ENCODE peak calls at places on chromosomes 3 and 15, in four cellular contexts. H is effector memory CD4-positive, alpha-beta T cell; O is upper lobe of left lung; T is adrenal gland. K is an unnamed sample. For H3K9me3 and H3K27me3, the result is how much of the 10 kb centered on the place peaks cover.

GRCh38 chr3:156098437-156099035 is 21.8 kb upstream of the KCNAB1 start:
- DNase-seq in T (no peak), H (no peak), O (no peak), K (no peak)

GRCh38 chr3:158491968-158492367 is 79.0 kb upstream of the MLF1 start:
- DNase-seq in T (no peak), H (no peak), O (no peak), K (no peak)

GRCh38 chr15:40368701-40369473 is 10.9 kb downstream of the DISP2 start:
- DNase-seq in T (no peak), H (no peak), O (peak), K (no peak)

GRCh38 chr3:136752046-136752326 is 192 bp downstream of the STAG1 start:
- DNase-seq in O (peak), T (no peak), H (no peak), K (no peak)

GRCh38 chr3:110815008-110815583 is 256.5 kb upstream of the NECTIN3 start:
- DNase-seq in O (no peak), T (no peak), H (no peak), K (no peak)

GRCh38 chr3:43455233-43455632 is 166.6 kb downstream of the ANO10 start:
- DNase-seq in T (peak), O (no peak), H (no peak), K (no peak)

GRCh38 chr15:62125763-62126162 is 39.3 kb downstream of the C2CD4B start:
- DNase-seq in H (no peak), O (no peak), T (no peak), K (no peak)

GRCh38 chr15:84749111-84749991 is 959 bp downstream of the ZNF592 start:
- DNase-seq in T (peak), O (no peak), H (peak), K (peak)

GRCh38 chr3:14319654-14320182 is 82.7 kb upstream of the SLC6A6 start:
- DNase-seq in T (peak), H (no peak), O (no peak), K (no peak)

GRCh38 chr15:81940467-81941451 is 105.1 kb downstream of the MEX3B start:
- DNase-seq in T (no peak), O (no peak), H (no peak), K (no peak)

GRCh38 chr15:37107071-37107753 is 6.9 kb upstream of the MEIS2 start:
- DNase-seq in H (no peak), O (peak), T (peak), K (no peak)

GRCh38 chr3:103440539-103441113 is 1005.8 kb downstream of the ZPLD1 start:
- DNase-seq in H (no peak), O (no peak), T (no peak), K (no peak)

GRCh38 chr3:50242778-50243551 is 7.0 kb downstream of the GNAI2 start:
- DNase-seq in T (peak), O (no peak), H (no peak), K (peak)

GRCh38 chr3:121817753-121818152 is 17.1 kb downstream of the IQCB1 start:
- DNase-seq in H (no peak), T (no peak), O (no peak), K (no peak)

GRCh38 chr3:184761120-184761841 is 49.4 kb upstream of the MAGEF1 start:
- DNase-seq in T (no peak), O (no peak), H (no peak), K (no peak)

GRCh38 chr15:80660114-80660513 is 35.0 kb upstream of the ABHD17C start:
- DNase-seq in H (no peak), T (peak), O (no peak), K (no peak)

GRCh38 chr3:190517696-190518095 is 3.8 kb downstream of the IL1RAP start:
- DNase-seq in H (no peak), O (no peak), T (no peak), K (no peak)

GRCh38 chr3:187798126-187798525 is 52.9 kb upstream of the BCL6 start:
- DNase-seq in O (no peak), T (no peak), H (no peak), K (no peak)

GRCh38 chr15:67510597-67511225 is 10.2 kb upstream of the C15orf61 start:
- DNase-seq in H (no peak), T (no peak), O (no peak), K (no peak)

GRCh38 chr15:87850916-87851315 is 405.6 kb downstream of the NTRK3 start:
- DNase-seq in H (no peak), T (no peak), O (no peak), K (no peak)

GRCh38 chr15:93047621-93048425 is 41.2 kb downstream of the RGMA start:
- DNase-seq in O (peak), T (no peak), H (peak), K (no peak)

GRCh38 chr3:140859592-140860336 is 81.9 kb upstream of the SLC25A36 start:
- DNase-seq in O (no peak), H (no peak), T (no peak), K (no peak)

GRCh38 chr15:59401810-59402569 is 29.3 kb upstream of the MYO1E start:
- DNase-seq in O (no peak), T (no peak), H (no peak), K (no peak)

GRCh38 chr3:45958333-45958791 is 15.1 kb downstream of the CXCR6 start:
- DNase-seq in T (no peak), O (peak), H (no peak), K (no peak)

GRCh38 chr3:194936659-194937058 is 251.0 kb downstream of the FAM43A start:
- DNase-seq in T (no peak), O (no peak), H (no peak), K (no peak)

DNA sequence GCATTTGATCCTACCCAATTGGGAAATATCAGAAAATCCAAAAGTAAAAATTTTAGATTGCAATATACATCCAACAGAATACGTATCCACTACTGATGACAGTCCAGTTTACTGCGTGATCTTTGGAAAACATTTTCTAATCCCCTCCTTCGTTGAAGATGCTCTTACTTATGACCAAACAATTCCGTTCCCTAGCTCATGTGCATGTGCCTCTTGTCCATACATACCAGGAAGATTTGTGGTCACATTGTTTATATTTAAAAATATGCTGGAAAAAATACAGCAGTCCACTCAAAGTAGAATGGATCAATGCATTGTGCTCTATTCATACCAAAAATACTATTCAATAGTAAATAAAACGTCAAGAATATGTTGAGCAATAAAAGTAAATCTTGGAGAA is 135.3 kb downstream of the CHL1 start:
- DNase-seq in T (no peak), O (no peak), H (no peak), K (no peak)
- H3K9me3 ChIP-seq in T (under half), O (under half), H (under half), K (under half)

GRCh38 chr3:13200465-13200864 is 127.2 kb upstream of the IQSEC1 start:
- DNase-seq in T (no peak), O (no peak), H (no peak), K (no peak)

GRCh38 chr3:13198480-13198879 is 125.3 kb upstream of the IQSEC1 start:
- DNase-seq in H (no peak), O (no peak), T (no peak), K (no peak)

GRCh38 chr3:13197795-13198194 is 124.6 kb upstream of the IQSEC1 start:
- DNase-seq in O (peak), T (no peak), H (no peak), K (no peak)

GRCh38 chr3:13199899-13200451 is 126.7 kb upstream of the IQSEC1 start:
- DNase-seq in O (no peak), H (no peak), T (no peak), K (no peak)

DNA sequence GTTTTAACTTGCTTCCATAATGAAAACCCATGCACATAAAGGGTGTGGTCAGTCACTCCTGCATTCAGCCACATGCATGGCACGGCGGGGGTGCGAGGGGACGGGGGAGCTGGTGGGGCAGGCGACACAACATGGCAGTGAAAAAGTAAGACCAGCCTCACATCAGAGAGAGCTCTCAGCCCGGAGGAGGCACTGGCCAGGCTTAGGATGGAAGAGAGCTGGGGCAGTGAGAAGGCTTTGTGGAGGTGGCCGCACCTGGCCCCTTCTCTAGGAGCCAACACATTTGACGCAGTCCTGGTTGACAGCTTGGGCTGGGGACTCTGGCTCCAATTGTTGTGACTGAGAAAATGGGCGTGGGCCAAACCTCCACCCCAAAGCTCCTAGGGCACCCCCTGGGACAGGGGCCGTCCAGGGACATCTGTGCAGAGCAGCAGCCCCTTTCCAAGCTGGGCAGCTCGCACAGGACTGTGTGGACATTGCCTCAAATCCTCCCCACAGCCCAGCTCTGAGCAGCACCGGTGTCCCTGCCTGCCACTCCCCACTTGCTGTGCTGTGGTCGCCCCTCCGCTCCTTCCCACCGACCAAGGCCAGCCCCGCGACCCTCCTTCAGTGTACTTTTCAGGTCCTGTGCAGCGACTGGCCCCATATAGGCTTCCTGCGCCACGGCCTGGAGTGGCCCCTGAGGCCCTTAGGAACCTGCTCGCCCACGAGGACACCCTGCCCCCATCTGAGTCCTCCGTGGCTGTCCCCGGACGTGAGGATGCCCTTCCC is 126.0 kb upstream of the IQSEC1 start:
- DNase-seq in O (peak), T (no peak), H (no peak), K (no peak)
- H3K27me3 ChIP-seq in O (under half), T (under half), H (under half), K (under half)

DNA sequence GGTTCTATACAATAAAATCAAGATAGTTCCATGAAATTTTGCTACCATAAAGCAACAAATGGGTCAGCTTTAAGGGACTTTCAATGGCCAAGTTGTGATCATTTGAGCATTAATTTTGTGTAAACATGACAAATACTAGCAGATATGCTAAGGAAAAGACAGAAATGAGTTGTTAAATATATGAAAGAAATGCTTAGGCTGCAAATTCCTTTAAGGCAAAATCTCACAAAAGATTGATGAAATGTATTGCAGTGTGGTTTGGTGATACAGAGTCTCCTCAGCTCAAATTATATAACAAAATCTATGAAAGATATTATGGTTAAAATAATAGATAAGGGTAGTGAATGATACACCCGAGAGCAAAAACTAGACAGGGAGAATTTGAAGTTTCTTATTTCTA is 377.2 kb downstream of the RAP2B start:
- DNase-seq in T (no peak), O (no peak), H (no peak), K (no peak)
- H3K4me3 ChIP-seq in T (no peak), O (no peak), H (no peak), K (no peak)

GRCh38 chr15:27134481-27134880 is 163.5 kb downstream of the GABRG3 start:
- DNase-seq in H (no peak), T (no peak), O (no peak), K (no peak)

GRCh38 chr15:27127834-27128570 is 157.0 kb downstream of the GABRG3 start:
- DNase-seq in O (no peak), H (no peak), T (no peak), K (no peak)

GRCh38 chr15:27137127-27137526 is 166.1 kb downstream of the GABRG3 start:
- DNase-seq in T (no peak), H (no peak), O (no peak), K (no peak)

GRCh38 chr15:27133244-27133643 is 162.3 kb downstream of the GABRG3 start:
- DNase-seq in O (no peak), H (no peak), T (no peak), K (no peak)
- H3K9me3 ChIP-seq in O (under half), H (under half), T (under half), K (under half)